ENCODE peak calls at places on chromosomes 12 and 14, in four cellular contexts. One of them, this sample, is unnamed.

GRCh38 chr14:57634335-57634734 is 140.7 kb upstream of the CCDC198 start:
- DNase-seq in nucleus accumbens: no peak
- DNase-seq in activated T-cell treated with anti-CD3 and anti-CD28 coated beads for 1 hour: no peak
- DNase-seq in NCI-H187: no peak
- DNase-seq in this sample: no peak

GRCh38 chr12:105083551-105084105 is 630 bp downstream of the ALDH1L2 start:
- DNase-seq in nucleus accumbens: peak
- DNase-seq in activated T-cell treated with anti-CD3 and anti-CD28 coated beads for 1 hour: no peak
- DNase-seq in NCI-H187: no peak
- DNase-seq in this sample: no peak

GRCh38 chr12:96448287-96448686 is 41.1 kb upstream of the CFAP54 start:
- DNase-seq in nucleus accumbens: no peak
- DNase-seq in activated T-cell treated with anti-CD3 and anti-CD28 coated beads for 1 hour: no peak
- DNase-seq in NCI-H187: no peak
- DNase-seq in this sample: no peak

GRCh38 chr14:96104469-96105057 is 65.4 kb downstream of the C14orf132 start:
- DNase-seq in nucleus accumbens: no peak
- DNase-seq in activated T-cell treated with anti-CD3 and anti-CD28 coated beads for 1 hour: no peak
- DNase-seq in NCI-H187: no peak
- DNase-seq in this sample: no peak

GRCh38 chr12:62917939-62918338 is 17.0 kb downstream of the PPM1H start:
- DNase-seq in nucleus accumbens: no peak
- DNase-seq in activated T-cell treated with anti-CD3 and anti-CD28 coated beads for 1 hour: no peak
- DNase-seq in NCI-H187: no peak
- DNase-seq in this sample: no peak

GRCh38 chr12:55675671-55676070 is 32.0 kb downstream of the ITGA7 start:
- DNase-seq in nucleus accumbens: no peak
- DNase-seq in activated T-cell treated with anti-CD3 and anti-CD28 coated beads for 1 hour: no peak
- DNase-seq in NCI-H187: no peak
- DNase-seq in this sample: no peak

GRCh38 chr12:49131973-49132461 is 822 bp upstream of the TUBA1B start:
- DNase-seq in nucleus accumbens: no peak
- DNase-seq in activated T-cell treated with anti-CD3 and anti-CD28 coated beads for 1 hour: no peak
- DNase-seq in NCI-H187: no peak
- DNase-seq in this sample: no peak

GRCh38 chr14:100294963-100295330 is 11.3 kb downstream of the SLC25A29 start:
- DNase-seq in nucleus accumbens: no peak
- DNase-seq in activated T-cell treated with anti-CD3 and anti-CD28 coated beads for 1 hour: no peak
- DNase-seq in NCI-H187: no peak
- DNase-seq in this sample: no peak

GRCh38 chr12:124593851-124594401 is 26.5 kb upstream of the NCOR2 start:
- DNase-seq in nucleus accumbens: no peak
- DNase-seq in activated T-cell treated with anti-CD3 and anti-CD28 coated beads for 1 hour: no peak
- DNase-seq in NCI-H187: no peak
- DNase-seq in this sample: no peak

GRCh38 chr14:92254786-92255185 is 68.2 kb upstream of the SLC24A4 start:
- DNase-seq in nucleus accumbens: no peak
- DNase-seq in activated T-cell treated with anti-CD3 and anti-CD28 coated beads for 1 hour: no peak
- DNase-seq in NCI-H187: no peak
- DNase-seq in this sample: no peak

GRCh38 chr14:99630202-99630601 is 14.7 kb upstream of the HHIPL1 start:
- DNase-seq in nucleus accumbens: no peak
- DNase-seq in activated T-cell treated with anti-CD3 and anti-CD28 coated beads for 1 hour: no peak
- DNase-seq in NCI-H187: no peak
- DNase-seq in this sample: no peak

GRCh38 chr12:124655317-124656213 is 88.2 kb upstream of the NCOR2 start:
- DNase-seq in nucleus accumbens: peak
- DNase-seq in activated T-cell treated with anti-CD3 and anti-CD28 coated beads for 1 hour: no peak
- DNase-seq in NCI-H187: peak
- DNase-seq in this sample: no peak

GRCh38 chr12:44372259-44372658 is 503.9 kb downstream of the NELL2 start:
- DNase-seq in nucleus accumbens: no peak
- DNase-seq in activated T-cell treated with anti-CD3 and anti-CD28 coated beads for 1 hour: no peak
- DNase-seq in NCI-H187: no peak
- DNase-seq in this sample: no peak

GRCh38 chr12:66232258-66232657 is 43.2 kb downstream of the IRAK3 start:
- DNase-seq in nucleus accumbens: no peak
- DNase-seq in activated T-cell treated with anti-CD3 and anti-CD28 coated beads for 1 hour: no peak
- DNase-seq in NCI-H187: no peak
- DNase-seq in this sample: no peak

GRCh38 chr12:42958271-42958674 is 368.7 kb upstream of the PRICKLE1 start:
- DNase-seq in nucleus accumbens: no peak
- DNase-seq in activated T-cell treated with anti-CD3 and anti-CD28 coated beads for 1 hour: no peak
- DNase-seq in NCI-H187: no peak
- DNase-seq in this sample: no peak

GRCh38 chr14:84937449-84937848 is 592.5 kb upstream of the FLRT2 start:
- DNase-seq in nucleus accumbens: no peak
- DNase-seq in activated T-cell treated with anti-CD3 and anti-CD28 coated beads for 1 hour: no peak
- DNase-seq in NCI-H187: no peak
- DNase-seq in this sample: no peak

GRCh38 chr14:97705976-97706375 is 908.8 kb downstream of the VRK1 start:
- DNase-seq in nucleus accumbens: no peak
- DNase-seq in activated T-cell treated with anti-CD3 and anti-CD28 coated beads for 1 hour: no peak
- DNase-seq in NCI-H187: no peak
- DNase-seq in this sample: no peak

GRCh38 chr12:71335668-71336257 is 103.8 kb upstream of the LGR5 start:
- DNase-seq in nucleus accumbens: no peak
- DNase-seq in activated T-cell treated with anti-CD3 and anti-CD28 coated beads for 1 hour: no peak
- DNase-seq in NCI-H187: no peak
- DNase-seq in this sample: no peak

GRCh38 chr12:52944683-52945388 is 4.1 kb upstream of the KRT18 start:
- DNase-seq in nucleus accumbens: no peak
- DNase-seq in activated T-cell treated with anti-CD3 and anti-CD28 coated beads for 1 hour: no peak
- DNase-seq in NCI-H187: no peak
- DNase-seq in this sample: no peak

GRCh38 chr12:124371970-124372555 is 77.2 kb downstream of the RFLNA start:
- DNase-seq in nucleus accumbens: no peak
- DNase-seq in activated T-cell treated with anti-CD3 and anti-CD28 coated beads for 1 hour: no peak
- DNase-seq in NCI-H187: no peak
- DNase-seq in this sample: no peak

GRCh38 chr12:45518516-45519235 is 210.8 kb upstream of the ARID2 start:
- DNase-seq in nucleus accumbens: no peak
- DNase-seq in activated T-cell treated with anti-CD3 and anti-CD28 coated beads for 1 hour: no peak
- DNase-seq in NCI-H187: no peak
- DNase-seq in this sample: no peak

GRCh38 chr14:90780519-90780918 is 35.7 kb downstream of the TTC7B start:
- DNase-seq in nucleus accumbens: no peak
- DNase-seq in activated T-cell treated with anti-CD3 and anti-CD28 coated beads for 1 hour: no peak
- DNase-seq in NCI-H187: no peak
- DNase-seq in this sample: no peak

GRCh38 chr12:18861287-18861858 is 123.5 kb downstream of the CAPZA3 start:
- DNase-seq in nucleus accumbens: no peak
- DNase-seq in activated T-cell treated with anti-CD3 and anti-CD28 coated beads for 1 hour: no peak
- DNase-seq in NCI-H187: no peak
- DNase-seq in this sample: no peak

GRCh38 chr12:1293901-1294300 is 300.5 kb downstream of the FBXL14 start:
- DNase-seq in nucleus accumbens: no peak
- DNase-seq in activated T-cell treated with anti-CD3 and anti-CD28 coated beads for 1 hour: no peak
- DNase-seq in NCI-H187: no peak
- DNase-seq in this sample: no peak

GRCh38 chr14:95346820-95347219 is 27.1 kb upstream of the CLMN start:
- DNase-seq in nucleus accumbens: no peak
- DNase-seq in activated T-cell treated with anti-CD3 and anti-CD28 coated beads for 1 hour: no peak
- DNase-seq in NCI-H187: no peak
- DNase-seq in this sample: no peak

GRCh38 chr12:3034067-3034750 is 43.0 kb upstream of the TSPAN9 start:
- DNase-seq in nucleus accumbens: peak
- DNase-seq in activated T-cell treated with anti-CD3 and anti-CD28 coated beads for 1 hour: no peak
- DNase-seq in NCI-H187: no peak
- DNase-seq in this sample: peak

GRCh38 chr14:77139022-77139421 is 2.6 kb downstream of the ZDHHC22 start:
- DNase-seq in nucleus accumbens: no peak
- DNase-seq in activated T-cell treated with anti-CD3 and anti-CD28 coated beads for 1 hour: no peak
- DNase-seq in NCI-H187: no peak
- DNase-seq in this sample: no peak

GRCh38 chr12:29799591-29799990 is 15.8 kb upstream of the TMTC1 start:
- DNase-seq in nucleus accumbens: no peak
- DNase-seq in activated T-cell treated with anti-CD3 and anti-CD28 coated beads for 1 hour: no peak
- DNase-seq in NCI-H187: no peak
- DNase-seq in this sample: no peak

GRCh38 chr12:52354197-52354596 is 13.1 kb downstream of the KRT85 start:
- DNase-seq in nucleus accumbens: no peak
- DNase-seq in activated T-cell treated with anti-CD3 and anti-CD28 coated beads for 1 hour: no peak
- DNase-seq in NCI-H187: no peak
- DNase-seq in this sample: no peak

GRCh38 chr12:113222730-113223531 is 1.7 kb downstream of the TPCN1 start:
- DNase-seq in nucleus accumbens: no peak
- DNase-seq in activated T-cell treated with anti-CD3 and anti-CD28 coated beads for 1 hour: no peak
- DNase-seq in NCI-H187: peak
- DNase-seq in this sample: no peak

GRCh38 chr14:99424306-99424877 is 56.3 kb downstream of the SETD3 start:
- DNase-seq in nucleus accumbens: no peak
- DNase-seq in activated T-cell treated with anti-CD3 and anti-CD28 coated beads for 1 hour: no peak
- DNase-seq in NCI-H187: no peak
- DNase-seq in this sample: no peak

GRCh38 chr12:120783197-120783596 is 57.6 kb downstream of the ACADS start:
- DNase-seq in nucleus accumbens: no peak
- DNase-seq in activated T-cell treated with anti-CD3 and anti-CD28 coated beads for 1 hour: no peak
- DNase-seq in NCI-H187: no peak
- DNase-seq in this sample: no peak

GRCh38 chr14:77067632-77068514 is 30.2 kb upstream of the CIPC start:
- DNase-seq in nucleus accumbens: peak
- DNase-seq in activated T-cell treated with anti-CD3 and anti-CD28 coated beads for 1 hour: peak
- DNase-seq in NCI-H187: peak
- DNase-seq in this sample: peak

GRCh38 chr12:50572275-50572674 is 67.5 kb downstream of the DIP2B start:
- DNase-seq in nucleus accumbens: no peak
- DNase-seq in activated T-cell treated with anti-CD3 and anti-CD28 coated beads for 1 hour: no peak
- DNase-seq in NCI-H187: no peak
- DNase-seq in this sample: no peak

GRCh38 chr14:50812856-50813543 is 18.0 kb downstream of the NIN start:
- DNase-seq in nucleus accumbens: no peak
- DNase-seq in activated T-cell treated with anti-CD3 and anti-CD28 coated beads for 1 hour: no peak
- DNase-seq in NCI-H187: no peak
- DNase-seq in this sample: no peak

GRCh38 chr14:53493895-53494294 is 340.8 kb upstream of the DDHD1 start:
- DNase-seq in nucleus accumbens: no peak
- DNase-seq in activated T-cell treated with anti-CD3 and anti-CD28 coated beads for 1 hour: no peak
- DNase-seq in NCI-H187: peak
- DNase-seq in this sample: no peak

This sample was measured in memory B cell.